ENCODE peak calls at places on chromosomes 2 and 18, in five cellular contexts. Q is fibroblast of lung; I is stimulated activated CD8-positive, alpha-beta memory T cell treated with anti-CD3 and anti-CD28 coated beads, Interleukin-12 subunit alpha, Interleukin-12 subunit beta, amount 100 ng/mL, for 1 hour; E is MCF 10A; X is T-helper 9 cell. V is an unnamed sample.

GRCh38 chr2:241309684-241310117 is 5.8 kb downstream of the HDLBP start:
- DNase-seq in Q (peak), X (peak), E (peak), I (peak), V (no peak)

GRCh38 chr2:171404258-171404657 is 29.5 kb downstream of the METTL8 start:
- DNase-seq in X (no peak), Q (no peak), I (no peak), E (peak), V (no peak)

GRCh38 chr2:143128681-143129580 is at the start of gene ARHGAP15:
- DNase-seq in X (peak), I (peak), E (no peak), Q (no peak), V (no peak)

GRCh38 chr18:70072678-70073077 is 125.0 kb upstream of the CD226 start:
- DNase-seq in X (no peak), Q (peak), E (peak), I (no peak), V (no peak)

GRCh38 chr2:191352536-191352935 is 107.3 kb downstream of the MYO1B start:
- DNase-seq in I (no peak), E (peak), X (no peak), Q (peak), V (no peak)

GRCh38 chr18:23643815-23644214 is 18.9 kb downstream of the ANKRD29 start:
- DNase-seq in E (no peak), I (no peak), Q (no peak), X (no peak), V (no peak)

GRCh38 chr2:225010804-225011203 is 31.5 kb downstream of the DOCK10 start:
- DNase-seq in I (no peak), X (no peak), Q (peak), E (peak), V (no peak)

GRCh38 chr18:9101730-9102390 is 639 bp upstream of the NDUFV2 start:
- DNase-seq in X (no peak), I (no peak), Q (peak), E (peak), V (no peak)

GRCh38 chr2:190847504-190848201 is 33.0 kb upstream of the GLS start:
- DNase-seq in X (no peak), I (no peak), E (no peak), Q (peak), V (no peak)

GRCh38 chr2:215900203-215900611 is 113.1 kb downstream of the MREG start:
- DNase-seq in Q (peak), E (peak), X (no peak), I (no peak), V (no peak)

GRCh38 chr18:63119647-63120046 is 199.9 kb downstream of the BCL2 start:
- DNase-seq in I (no peak), X (no peak), E (peak), Q (peak), V (peak)

GRCh38 chr2:234288974-234289455 is 207.9 kb downstream of the ARL4C start:
- DNase-seq in E (peak), Q (peak), I (peak), X (peak), V (peak)

GRCh38 chr2:85253890-85254289 is 73.9 kb downstream of the TGOLN2 start:
- DNase-seq in X (no peak), E (no peak), I (no peak), Q (no peak), V (no peak)

V was measured in GM23338.